ENCODE peak calls at places on chromosomes 2 and 18, in four cellular contexts. One of them, this sample, is unnamed.

GRCh38 chr2:20182241-20182931 is 42.5 kb downstream of the SDC1 start:
- DNase-seq in fibroblast of mammary gland: peak; percentile 76
- DNase-seq in BJ: no peak
- DNase-seq in endodermal cell: no peak
- DNase-seq in this sample: no peak

GRCh38 chr2:118667964-118668363 is 179.5 kb downstream of the EN1 start:
- DNase-seq in fibroblast of mammary gland: peak; percentile 99
- DNase-seq in BJ: peak; percentile 41
- DNase-seq in endodermal cell: no peak
- DNase-seq in this sample: no peak

GRCh38 chr18:50506362-50506761 is 53.5 kb upstream of the MAPK4 start:
- DNase-seq in fibroblast of mammary gland: no peak
- DNase-seq in BJ: no peak
- DNase-seq in endodermal cell: no peak
- DNase-seq in this sample: no peak

GRCh38 chr2:219476605-219477578 is 21.8 kb upstream of the GMPPA start:
- DNase-seq in fibroblast of mammary gland: no peak
- DNase-seq in BJ: no peak
- DNase-seq in endodermal cell: peak; percentile 96
- DNase-seq in this sample: no peak

GRCh38 chr18:45686892-45687611 is 36.9 kb upstream of the SLC14A1 start:
- DNase-seq in fibroblast of mammary gland: no peak
- DNase-seq in BJ: no peak
- DNase-seq in endodermal cell: peak; percentile 63
- DNase-seq in this sample: no peak

GRCh38 chr2:15561574-15562344 is 625 bp upstream of the NBAS start:
- DNase-seq in fibroblast of mammary gland: peak; percentile 43
- DNase-seq in BJ: no peak
- DNase-seq in endodermal cell: no peak
- DNase-seq in this sample: peak; percentile 39

GRCh38 chr2:172297531-172297930 is 129.9 kb upstream of the ITGA6 start:
- DNase-seq in fibroblast of mammary gland: no peak
- DNase-seq in BJ: no peak
- DNase-seq in endodermal cell: no peak
- DNase-seq in this sample: no peak

GRCh38 chr2:195471163-195471562 is 185.9 kb upstream of the SLC39A10 start:
- DNase-seq in fibroblast of mammary gland: no peak
- DNase-seq in BJ: no peak
- DNase-seq in endodermal cell: no peak
- DNase-seq in this sample: no peak

GRCh38 chr2:28276807-28277206 is 115.9 kb upstream of the FOSL2 start:
- DNase-seq in fibroblast of mammary gland: peak; percentile 24
- DNase-seq in BJ: no peak
- DNase-seq in endodermal cell: no peak
- DNase-seq in this sample: no peak

GRCh38 chr2:166013878-166014277 is 60.3 kb upstream of the TTC21B start:
- DNase-seq in fibroblast of mammary gland: no peak
- DNase-seq in BJ: no peak
- DNase-seq in endodermal cell: no peak
- DNase-seq in this sample: no peak

GRCh38 chr18:79905389-79905911 is 46.0 kb downstream of the SLC66A2 start:
- DNase-seq in fibroblast of mammary gland: peak; percentile 36
- DNase-seq in BJ: no peak
- DNase-seq in endodermal cell: peak; percentile 36
- DNase-seq in this sample: no peak

GRCh38 chr2:232141591-232141990 is 180.1 kb downstream of the DIS3L2 start:
- DNase-seq in fibroblast of mammary gland: no peak
- DNase-seq in BJ: no peak
- DNase-seq in endodermal cell: no peak
- DNase-seq in this sample: no peak

GRCh38 chr2:216043949-216044348 is 30.6 kb upstream of the MREG start:
- DNase-seq in fibroblast of mammary gland: no peak
- DNase-seq in BJ: no peak
- DNase-seq in endodermal cell: no peak
- DNase-seq in this sample: no peak

GRCh38 chr18:686339-687111 is 25.9 kb downstream of the ENOSF1 start:
- DNase-seq in fibroblast of mammary gland: no peak
- DNase-seq in BJ: no peak
- DNase-seq in endodermal cell: peak; percentile 79
- DNase-seq in this sample: no peak

GRCh38 chr2:204019572-204020501 is 83.3 kb downstream of the ICOS start:
- DNase-seq in fibroblast of mammary gland: peak; percentile 47
- DNase-seq in BJ: no peak
- DNase-seq in endodermal cell: no peak
- DNase-seq in this sample: peak; percentile 71

GRCh38 chr2:120899799-120900198 is 164.1 kb downstream of the GLI2 start:
- DNase-seq in fibroblast of mammary gland: no peak
- DNase-seq in BJ: no peak
- DNase-seq in endodermal cell: peak; percentile 73
- DNase-seq in this sample: no peak

GRCh38 chr2:69514406-69514805 is 77.2 kb upstream of the NFU1 start:
- DNase-seq in fibroblast of mammary gland: peak; percentile 75
- DNase-seq in BJ: peak; percentile 19
- DNase-seq in endodermal cell: peak; percentile 76
- DNase-seq in this sample: peak; percentile 35

GRCh38 chr2:183950673-183951072 is 647.7 kb upstream of the ZNF804A start:
- DNase-seq in fibroblast of mammary gland: peak; percentile 5
- DNase-seq in BJ: no peak
- DNase-seq in endodermal cell: no peak
- DNase-seq in this sample: no peak

GRCh38 chr2:53353372-53354111 is 414.1 kb upstream of the CHAC2 start:
- DNase-seq in fibroblast of mammary gland: peak; percentile 73
- DNase-seq in BJ: no peak
- DNase-seq in endodermal cell: peak; percentile 78
- DNase-seq in this sample: peak; percentile 19

GRCh38 chr18:75211002-75211621 is 515 bp downstream of the TSHZ1 start:
- DNase-seq in fibroblast of mammary gland: no peak
- DNase-seq in BJ: no peak
- DNase-seq in endodermal cell: peak; percentile 62
- DNase-seq in this sample: no peak

GRCh38 chr2:45851576-45852304 is 200.3 kb downstream of the PRKCE start:
- DNase-seq in fibroblast of mammary gland: peak; percentile 82
- DNase-seq in BJ: peak; percentile 73
- DNase-seq in endodermal cell: no peak
- DNase-seq in this sample: peak; percentile 45

GRCh38 chr18:21742323-21742687 is 1.7 kb downstream of the MIB1 start:
- DNase-seq in fibroblast of mammary gland: peak; percentile 47
- DNase-seq in BJ: no peak
- DNase-seq in endodermal cell: no peak
- DNase-seq in this sample: no peak

GRCh38 chr18:40313030-40313642 is 1641.9 kb upstream of the PIK3C3 start:
- DNase-seq in fibroblast of mammary gland: peak; percentile 5
- DNase-seq in BJ: no peak
- DNase-seq in endodermal cell: no peak
- DNase-seq in this sample: no peak

GRCh38 chr2:69575926-69576325 is 67.6 kb downstream of the AAK1 start:
- DNase-seq in fibroblast of mammary gland: no peak
- DNase-seq in BJ: no peak
- DNase-seq in endodermal cell: no peak
- DNase-seq in this sample: no peak

GRCh38 chr2:83229443-83229842 is 1229.6 kb downstream of the SUCLG1 start:
- DNase-seq in fibroblast of mammary gland: no peak
- DNase-seq in BJ: no peak
- DNase-seq in endodermal cell: no peak
- DNase-seq in this sample: no peak

GRCh38 chr2:134445116-134445515 is 191.2 kb downstream of the MGAT5 start:
- DNase-seq in fibroblast of mammary gland: no peak
- DNase-seq in BJ: no peak
- DNase-seq in endodermal cell: no peak
- DNase-seq in this sample: no peak

GRCh38 chr2:138446043-138446442 is 55.5 kb upstream of the SPOPL start:
- DNase-seq in fibroblast of mammary gland: no peak
- DNase-seq in BJ: no peak
- DNase-seq in endodermal cell: no peak
- DNase-seq in this sample: no peak

DNA sequence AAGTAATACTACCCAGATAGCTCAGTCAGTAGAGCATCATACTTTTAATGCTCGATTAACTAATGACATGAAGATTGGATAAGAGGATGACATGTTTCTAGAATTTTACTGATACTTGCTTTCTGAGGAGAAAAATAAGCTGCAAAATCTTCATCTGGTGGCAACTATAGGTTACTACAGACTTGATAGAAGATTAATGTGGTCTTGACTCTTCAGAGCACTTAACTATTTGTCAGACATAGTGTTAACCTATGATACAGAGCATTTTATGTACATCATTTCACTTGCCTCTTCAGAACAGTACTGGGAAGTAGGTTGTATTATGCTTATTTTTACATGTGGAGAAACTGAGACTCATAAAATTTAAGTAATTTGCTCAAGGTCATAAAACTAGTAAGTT is 83.9 kb downstream of the UBR3 start:
- DNase-seq in fibroblast of mammary gland: no peak
- DNase-seq in BJ: no peak
- DNase-seq in endodermal cell: no peak
- DNase-seq in this sample: no peak
- TF ChIP-seq CTCF in fibroblast of mammary gland: no peak
- TF ChIP-seq CTCF in BJ: no peak
- TF ChIP-seq CTCF in endodermal cell: no peak
- TF ChIP-seq CTCF in this sample: no peak

GRCh38 chr2:25615395-25615794 is 58.0 kb downstream of the DTNB start:
- DNase-seq in fibroblast of mammary gland: no peak
- DNase-seq in BJ: no peak
- DNase-seq in endodermal cell: no peak
- DNase-seq in this sample: no peak

GRCh38 chr2:25618676-25619075 is 54.7 kb downstream of the DTNB start:
- DNase-seq in fibroblast of mammary gland: peak; percentile 79
- DNase-seq in BJ: peak; percentile 33
- DNase-seq in endodermal cell: no peak
- DNase-seq in this sample: peak; percentile 44

GRCh38 chr2:25615920-25616319 is 57.5 kb downstream of the DTNB start:
- DNase-seq in fibroblast of mammary gland: no peak
- DNase-seq in BJ: no peak
- DNase-seq in endodermal cell: no peak
- DNase-seq in this sample: no peak

GRCh38 chr2:25617948-25618646 is 55.3 kb downstream of the DTNB start:
- DNase-seq in fibroblast of mammary gland: peak; percentile 87
- DNase-seq in BJ: peak; percentile 36
- DNase-seq in endodermal cell: no peak
- DNase-seq in this sample: peak; percentile 53

GRCh38 chr2:25614711-25615110 is 58.7 kb downstream of the DTNB start:
- DNase-seq in fibroblast of mammary gland: peak; percentile 10
- DNase-seq in BJ: no peak
- DNase-seq in endodermal cell: peak; percentile 52
- DNase-seq in this sample: no peak
- TF ChIP-seq CTCF in fibroblast of mammary gland: no peak
- TF ChIP-seq CTCF in BJ: no peak
- TF ChIP-seq CTCF in endodermal cell: no peak
- TF ChIP-seq CTCF in this sample: no peak

GRCh38 chr2:234514873-234515638 is 18.2 kb upstream of the ARL4C start:
- DNase-seq in fibroblast of mammary gland: no peak
- DNase-seq in BJ: no peak
- DNase-seq in endodermal cell: no peak
- DNase-seq in this sample: no peak
- TF ChIP-seq CTCF in fibroblast of mammary gland: no peak
- TF ChIP-seq CTCF in BJ: no peak
- TF ChIP-seq CTCF in endodermal cell: no peak
- TF ChIP-seq CTCF in this sample: no peak

GRCh38 chr2:81650048-81650971 is 1345.8 kb upstream of the LRRTM1 start:
- DNase-seq in fibroblast of mammary gland: no peak
- DNase-seq in BJ: no peak
- DNase-seq in endodermal cell: no peak
- DNase-seq in this sample: peak; percentile 68
- TF ChIP-seq CTCF in fibroblast of mammary gland: no peak
- TF ChIP-seq CTCF in BJ: no peak
- TF ChIP-seq CTCF in endodermal cell: peak; percentile 60
- TF ChIP-seq CTCF in this sample: peak; percentile 13

GRCh38 chr2:65722028-65722427 is 289.6 kb upstream of the SPRED2 start:
- DNase-seq in fibroblast of mammary gland: peak; percentile 31
- DNase-seq in BJ: no peak
- DNase-seq in endodermal cell: peak; percentile 85
- DNase-seq in this sample: no peak
- TF ChIP-seq CTCF in fibroblast of mammary gland: peak; percentile 11
- TF ChIP-seq CTCF in BJ: no peak
- TF ChIP-seq CTCF in endodermal cell: peak; percentile 82
- TF ChIP-seq CTCF in this sample: peak; percentile 26

GRCh38 chr18:12278153-12278764 is 24.1 kb downstream of the CIDEA start:
- DNase-seq in fibroblast of mammary gland: no peak
- DNase-seq in BJ: no peak
- DNase-seq in endodermal cell: peak; percentile 80
- DNase-seq in this sample: no peak
- TF ChIP-seq CTCF in fibroblast of mammary gland: no peak
- TF ChIP-seq CTCF in BJ: no peak
- TF ChIP-seq CTCF in endodermal cell: peak; percentile 58
- TF ChIP-seq CTCF in this sample: peak; percentile 42

This sample was measured in kidney epithelial cell.